ENCODE peak calls at places on chromosome 3, in eight cellular contexts. One of them, this sample, is unnamed.

GRCh38 chr3:186483611-186484340 is 60.4 kb downstream of the CRYGS start:
- DNase-seq in Peyer's patch: no peak
- DNase-seq in iPS-NIHi11: no peak
- DNase-seq in T47D: no peak
- DNase-seq in activated T-cell treated with anti-CD3 and anti-CD28 coated beads, Interleukin-2, amount 50 U/mL, for 72 hours: no peak
- DNase-seq in effector CD4-positive, alpha-beta T cell: no peak
- DNase-seq in stimulated activated CD4-positive, alpha-beta T cell treated with anti-CD3 and anti-CD28 coated beads, Interleukin-12 subunit alpha, Interleukin-12 subunit beta, amount 100 ng/mL, for 4 hours: no peak
- DNase-seq in AG08395: no peak
- DNase-seq in this sample: peak; percentile 18

GRCh38 chr3:10286596-10287295 is 6.0 kb downstream of the GHRL start:
- DNase-seq in iPS-NIHi11: peak; percentile 77
- DNase-seq in effector CD4-positive, alpha-beta T cell: no peak
- DNase-seq in AG08395: peak; percentile 70
- DNase-seq in Peyer's patch: no peak
- DNase-seq in T47D: no peak
- DNase-seq in stimulated activated CD4-positive, alpha-beta T cell treated with anti-CD3 and anti-CD28 coated beads, Interleukin-12 subunit alpha, Interleukin-12 subunit beta, amount 100 ng/mL, for 4 hours: no peak
- DNase-seq in activated T-cell treated with anti-CD3 and anti-CD28 coated beads, Interleukin-2, amount 50 U/mL, for 72 hours: no peak
- DNase-seq in this sample: peak; percentile 64

GRCh38 chr3:115254492-115255196 is 107.6 kb upstream of the ZBTB20 start:
- DNase-seq in stimulated activated CD4-positive, alpha-beta T cell treated with anti-CD3 and anti-CD28 coated beads, Interleukin-12 subunit alpha, Interleukin-12 subunit beta, amount 100 ng/mL, for 4 hours: no peak
- DNase-seq in effector CD4-positive, alpha-beta T cell: no peak
- DNase-seq in T47D: peak; percentile 2
- DNase-seq in Peyer's patch: no peak
- DNase-seq in AG08395: no peak
- DNase-seq in iPS-NIHi11: no peak
- DNase-seq in activated T-cell treated with anti-CD3 and anti-CD28 coated beads, Interleukin-2, amount 50 U/mL, for 72 hours: no peak
- DNase-seq in this sample: no peak

GRCh38 chr3:49600781-49601180 is 46.5 kb downstream of the BSN start:
- DNase-seq in Peyer's patch: no peak
- DNase-seq in effector CD4-positive, alpha-beta T cell: no peak
- DNase-seq in stimulated activated CD4-positive, alpha-beta T cell treated with anti-CD3 and anti-CD28 coated beads, Interleukin-12 subunit alpha, Interleukin-12 subunit beta, amount 100 ng/mL, for 4 hours: no peak
- DNase-seq in T47D: no peak
- DNase-seq in activated T-cell treated with anti-CD3 and anti-CD28 coated beads, Interleukin-2, amount 50 U/mL, for 72 hours: no peak
- DNase-seq in iPS-NIHi11: no peak
- DNase-seq in AG08395: peak; percentile 38
- DNase-seq in this sample: no peak

GRCh38 chr3:27585429-27585828 is 101.2 kb upstream of the SLC4A7 start:
- DNase-seq in iPS-NIHi11: no peak
- DNase-seq in effector CD4-positive, alpha-beta T cell: no peak
- DNase-seq in activated T-cell treated with anti-CD3 and anti-CD28 coated beads, Interleukin-2, amount 50 U/mL, for 72 hours: no peak
- DNase-seq in T47D: no peak
- DNase-seq in stimulated activated CD4-positive, alpha-beta T cell treated with anti-CD3 and anti-CD28 coated beads, Interleukin-12 subunit alpha, Interleukin-12 subunit beta, amount 100 ng/mL, for 4 hours: no peak
- DNase-seq in Peyer's patch: no peak
- DNase-seq in AG08395: no peak
- DNase-seq in this sample: no peak

GRCh38 chr3:9503283-9503682 is 50.3 kb downstream of the LHFPL4 start:
- DNase-seq in T47D: peak; percentile 83
- DNase-seq in AG08395: peak; percentile 67
- DNase-seq in effector CD4-positive, alpha-beta T cell: peak; percentile 52
- DNase-seq in Peyer's patch: peak; percentile 76
- DNase-seq in iPS-NIHi11: peak; percentile 82
- DNase-seq in stimulated activated CD4-positive, alpha-beta T cell treated with anti-CD3 and anti-CD28 coated beads, Interleukin-12 subunit alpha, Interleukin-12 subunit beta, amount 100 ng/mL, for 4 hours: peak; percentile 67
- DNase-seq in activated T-cell treated with anti-CD3 and anti-CD28 coated beads, Interleukin-2, amount 50 U/mL, for 72 hours: peak; percentile 72
- DNase-seq in this sample: peak; percentile 69

GRCh38 chr3:185629554-185630181 is 43.6 kb downstream of the SENP2 start:
- DNase-seq in AG08395: no peak
- DNase-seq in T47D: no peak
- DNase-seq in stimulated activated CD4-positive, alpha-beta T cell treated with anti-CD3 and anti-CD28 coated beads, Interleukin-12 subunit alpha, Interleukin-12 subunit beta, amount 100 ng/mL, for 4 hours: no peak
- DNase-seq in iPS-NIHi11: no peak
- DNase-seq in activated T-cell treated with anti-CD3 and anti-CD28 coated beads, Interleukin-2, amount 50 U/mL, for 72 hours: no peak
- DNase-seq in Peyer's patch: no peak
- DNase-seq in effector CD4-positive, alpha-beta T cell: no peak
- DNase-seq in this sample: no peak

GRCh38 chr3:15541371-15541770 is 19.9 kb upstream of the COLQ start:
- DNase-seq in AG08395: no peak
- DNase-seq in effector CD4-positive, alpha-beta T cell: no peak
- DNase-seq in iPS-NIHi11: no peak
- DNase-seq in T47D: no peak
- DNase-seq in Peyer's patch: no peak
- DNase-seq in activated T-cell treated with anti-CD3 and anti-CD28 coated beads, Interleukin-2, amount 50 U/mL, for 72 hours: no peak
- DNase-seq in stimulated activated CD4-positive, alpha-beta T cell treated with anti-CD3 and anti-CD28 coated beads, Interleukin-12 subunit alpha, Interleukin-12 subunit beta, amount 100 ng/mL, for 4 hours: no peak
- DNase-seq in this sample: no peak

GRCh38 chr3:124258057-124258500 is 266.2 kb upstream of the ROPN1 start:
- DNase-seq in iPS-NIHi11: peak; percentile 16
- DNase-seq in AG08395: peak; percentile 13
- DNase-seq in Peyer's patch: no peak
- DNase-seq in T47D: no peak
- DNase-seq in effector CD4-positive, alpha-beta T cell: no peak
- DNase-seq in stimulated activated CD4-positive, alpha-beta T cell treated with anti-CD3 and anti-CD28 coated beads, Interleukin-12 subunit alpha, Interleukin-12 subunit beta, amount 100 ng/mL, for 4 hours: no peak
- DNase-seq in activated T-cell treated with anti-CD3 and anti-CD28 coated beads, Interleukin-2, amount 50 U/mL, for 72 hours: no peak
- DNase-seq in this sample: peak; percentile 87

GRCh38 chr3:99760602-99761001 is 57.1 kb upstream of the CMSS1 start:
- DNase-seq in iPS-NIHi11: no peak
- DNase-seq in stimulated activated CD4-positive, alpha-beta T cell treated with anti-CD3 and anti-CD28 coated beads, Interleukin-12 subunit alpha, Interleukin-12 subunit beta, amount 100 ng/mL, for 4 hours: no peak
- DNase-seq in activated T-cell treated with anti-CD3 and anti-CD28 coated beads, Interleukin-2, amount 50 U/mL, for 72 hours: no peak
- DNase-seq in AG08395: no peak
- DNase-seq in T47D: no peak
- DNase-seq in Peyer's patch: no peak
- DNase-seq in effector CD4-positive, alpha-beta T cell: no peak
- DNase-seq in this sample: no peak

GRCh38 chr3:176514297-176514696 is 683.0 kb downstream of the TBL1XR1 start:
- DNase-seq in T47D: peak; percentile 91
- DNase-seq in activated T-cell treated with anti-CD3 and anti-CD28 coated beads, Interleukin-2, amount 50 U/mL, for 72 hours: peak; percentile 6
- DNase-seq in Peyer's patch: no peak
- DNase-seq in iPS-NIHi11: peak; percentile 56
- DNase-seq in AG08395: peak; percentile 38
- DNase-seq in stimulated activated CD4-positive, alpha-beta T cell treated with anti-CD3 and anti-CD28 coated beads, Interleukin-12 subunit alpha, Interleukin-12 subunit beta, amount 100 ng/mL, for 4 hours: no peak
- DNase-seq in effector CD4-positive, alpha-beta T cell: no peak
- DNase-seq in this sample: peak; percentile 38

GRCh38 chr3:60657972-60658371 is 593.3 kb downstream of the FHIT start:
- DNase-seq in activated T-cell treated with anti-CD3 and anti-CD28 coated beads, Interleukin-2, amount 50 U/mL, for 72 hours: no peak
- DNase-seq in T47D: no peak
- DNase-seq in effector CD4-positive, alpha-beta T cell: no peak
- DNase-seq in iPS-NIHi11: no peak
- DNase-seq in Peyer's patch: no peak
- DNase-seq in stimulated activated CD4-positive, alpha-beta T cell treated with anti-CD3 and anti-CD28 coated beads, Interleukin-12 subunit alpha, Interleukin-12 subunit beta, amount 100 ng/mL, for 4 hours: no peak
- DNase-seq in AG08395: no peak
- DNase-seq in this sample: no peak

GRCh38 chr3:10683106-10683505 is 132.9 kb upstream of the SLC6A11 start:
- DNase-seq in T47D: no peak
- DNase-seq in AG08395: no peak
- DNase-seq in Peyer's patch: no peak
- DNase-seq in iPS-NIHi11: no peak
- DNase-seq in stimulated activated CD4-positive, alpha-beta T cell treated with anti-CD3 and anti-CD28 coated beads, Interleukin-12 subunit alpha, Interleukin-12 subunit beta, amount 100 ng/mL, for 4 hours: no peak
- DNase-seq in effector CD4-positive, alpha-beta T cell: no peak
- DNase-seq in activated T-cell treated with anti-CD3 and anti-CD28 coated beads, Interleukin-2, amount 50 U/mL, for 72 hours: no peak
- DNase-seq in this sample: no peak

GRCh38 chr3:5391226-5391625 is 203.7 kb downstream of the EDEM1 start:
- DNase-seq in stimulated activated CD4-positive, alpha-beta T cell treated with anti-CD3 and anti-CD28 coated beads, Interleukin-12 subunit alpha, Interleukin-12 subunit beta, amount 100 ng/mL, for 4 hours: no peak
- DNase-seq in T47D: no peak
- DNase-seq in Peyer's patch: no peak
- DNase-seq in AG08395: no peak
- DNase-seq in activated T-cell treated with anti-CD3 and anti-CD28 coated beads, Interleukin-2, amount 50 U/mL, for 72 hours: no peak
- DNase-seq in effector CD4-positive, alpha-beta T cell: no peak
- DNase-seq in iPS-NIHi11: no peak
- DNase-seq in this sample: no peak

GRCh38 chr3:183515968-183516851 is 39.3 kb downstream of the KLHL6 start:
- DNase-seq in stimulated activated CD4-positive, alpha-beta T cell treated with anti-CD3 and anti-CD28 coated beads, Interleukin-12 subunit alpha, Interleukin-12 subunit beta, amount 100 ng/mL, for 4 hours: peak; percentile 18
- DNase-seq in activated T-cell treated with anti-CD3 and anti-CD28 coated beads, Interleukin-2, amount 50 U/mL, for 72 hours: peak; percentile 57
- DNase-seq in effector CD4-positive, alpha-beta T cell: peak; percentile 58
- DNase-seq in Peyer's patch: peak; percentile 82
- DNase-seq in AG08395: no peak
- DNase-seq in iPS-NIHi11: no peak
- DNase-seq in T47D: no peak
- DNase-seq in this sample: no peak

GRCh38 chr3:27194494-27194893 is 174.7 kb downstream of the NEK10 start:
- DNase-seq in Peyer's patch: no peak
- DNase-seq in T47D: no peak
- DNase-seq in effector CD4-positive, alpha-beta T cell: no peak
- DNase-seq in activated T-cell treated with anti-CD3 and anti-CD28 coated beads, Interleukin-2, amount 50 U/mL, for 72 hours: no peak
- DNase-seq in AG08395: no peak
- DNase-seq in stimulated activated CD4-positive, alpha-beta T cell treated with anti-CD3 and anti-CD28 coated beads, Interleukin-12 subunit alpha, Interleukin-12 subunit beta, amount 100 ng/mL, for 4 hours: no peak
- DNase-seq in iPS-NIHi11: no peak
- DNase-seq in this sample: peak; percentile 10

GRCh38 chr3:33299395-33300081 is 22.3 kb downstream of the FBXL2 start:
- DNase-seq in iPS-NIHi11: no peak
- DNase-seq in activated T-cell treated with anti-CD3 and anti-CD28 coated beads, Interleukin-2, amount 50 U/mL, for 72 hours: no peak
- DNase-seq in T47D: no peak
- DNase-seq in AG08395: peak; percentile 57
- DNase-seq in stimulated activated CD4-positive, alpha-beta T cell treated with anti-CD3 and anti-CD28 coated beads, Interleukin-12 subunit alpha, Interleukin-12 subunit beta, amount 100 ng/mL, for 4 hours: no peak
- DNase-seq in Peyer's patch: no peak
- DNase-seq in effector CD4-positive, alpha-beta T cell: no peak
- DNase-seq in this sample: peak; percentile 49

GRCh38 chr3:7821858-7822257 is 679.8 kb upstream of the LMCD1 start:
- DNase-seq in activated T-cell treated with anti-CD3 and anti-CD28 coated beads, Interleukin-2, amount 50 U/mL, for 72 hours: no peak
- DNase-seq in Peyer's patch: no peak
- DNase-seq in iPS-NIHi11: no peak
- DNase-seq in stimulated activated CD4-positive, alpha-beta T cell treated with anti-CD3 and anti-CD28 coated beads, Interleukin-12 subunit alpha, Interleukin-12 subunit beta, amount 100 ng/mL, for 4 hours: no peak
- DNase-seq in T47D: no peak
- DNase-seq in AG08395: no peak
- DNase-seq in effector CD4-positive, alpha-beta T cell: no peak
- DNase-seq in this sample: no peak

GRCh38 chr3:170517251-170517945 is 68.5 kb downstream of the SLC7A14 start:
- DNase-seq in effector CD4-positive, alpha-beta T cell: no peak
- DNase-seq in iPS-NIHi11: no peak
- DNase-seq in AG08395: peak; percentile 29
- DNase-seq in stimulated activated CD4-positive, alpha-beta T cell treated with anti-CD3 and anti-CD28 coated beads, Interleukin-12 subunit alpha, Interleukin-12 subunit beta, amount 100 ng/mL, for 4 hours: no peak
- DNase-seq in T47D: no peak
- DNase-seq in activated T-cell treated with anti-CD3 and anti-CD28 coated beads, Interleukin-2, amount 50 U/mL, for 72 hours: no peak
- DNase-seq in Peyer's patch: no peak
- DNase-seq in this sample: peak; percentile 38

GRCh38 chr3:45915518-45916231 is 27.6 kb upstream of the CXCR6 start:
- DNase-seq in Peyer's patch: peak; percentile 74
- DNase-seq in T47D: no peak
- DNase-seq in stimulated activated CD4-positive, alpha-beta T cell treated with anti-CD3 and anti-CD28 coated beads, Interleukin-12 subunit alpha, Interleukin-12 subunit beta, amount 100 ng/mL, for 4 hours: peak; percentile 65
- DNase-seq in effector CD4-positive, alpha-beta T cell: peak; percentile 54
- DNase-seq in AG08395: peak; percentile 92
- DNase-seq in iPS-NIHi11: peak; percentile 49
- DNase-seq in activated T-cell treated with anti-CD3 and anti-CD28 coated beads, Interleukin-2, amount 50 U/mL, for 72 hours: peak; percentile 91
- DNase-seq in this sample: peak; percentile 93

GRCh38 chr3:189160519-189161309 is 11.1 kb upstream of the TPRG1 start:
- DNase-seq in iPS-NIHi11: no peak
- DNase-seq in stimulated activated CD4-positive, alpha-beta T cell treated with anti-CD3 and anti-CD28 coated beads, Interleukin-12 subunit alpha, Interleukin-12 subunit beta, amount 100 ng/mL, for 4 hours: no peak
- DNase-seq in effector CD4-positive, alpha-beta T cell: no peak
- DNase-seq in AG08395: no peak
- DNase-seq in Peyer's patch: no peak
- DNase-seq in T47D: no peak
- DNase-seq in activated T-cell treated with anti-CD3 and anti-CD28 coated beads, Interleukin-2, amount 50 U/mL, for 72 hours: no peak
- DNase-seq in this sample: no peak

GRCh38 chr3:65146149-65146548 is 458.3 kb upstream of the ADAMTS9 start:
- DNase-seq in T47D: peak; percentile 3
- DNase-seq in Peyer's patch: no peak
- DNase-seq in stimulated activated CD4-positive, alpha-beta T cell treated with anti-CD3 and anti-CD28 coated beads, Interleukin-12 subunit alpha, Interleukin-12 subunit beta, amount 100 ng/mL, for 4 hours: no peak
- DNase-seq in iPS-NIHi11: peak; percentile 63
- DNase-seq in effector CD4-positive, alpha-beta T cell: no peak
- DNase-seq in activated T-cell treated with anti-CD3 and anti-CD28 coated beads, Interleukin-2, amount 50 U/mL, for 72 hours: no peak
- DNase-seq in AG08395: no peak
- DNase-seq in this sample: peak; percentile 11

GRCh38 chr3:143063018-143063417 is 56.6 kb upstream of the CHST2 start:
- DNase-seq in effector CD4-positive, alpha-beta T cell: no peak
- DNase-seq in activated T-cell treated with anti-CD3 and anti-CD28 coated beads, Interleukin-2, amount 50 U/mL, for 72 hours: no peak
- DNase-seq in AG08395: no peak
- DNase-seq in Peyer's patch: no peak
- DNase-seq in stimulated activated CD4-positive, alpha-beta T cell treated with anti-CD3 and anti-CD28 coated beads, Interleukin-12 subunit alpha, Interleukin-12 subunit beta, amount 100 ng/mL, for 4 hours: no peak
- DNase-seq in T47D: no peak
- DNase-seq in iPS-NIHi11: no peak
- DNase-seq in this sample: peak; percentile 77

GRCh38 chr3:88440701-88441100 is 290.9 kb downstream of the C3orf38 start:
- DNase-seq in T47D: no peak
- DNase-seq in iPS-NIHi11: no peak
- DNase-seq in stimulated activated CD4-positive, alpha-beta T cell treated with anti-CD3 and anti-CD28 coated beads, Interleukin-12 subunit alpha, Interleukin-12 subunit beta, amount 100 ng/mL, for 4 hours: no peak
- DNase-seq in activated T-cell treated with anti-CD3 and anti-CD28 coated beads, Interleukin-2, amount 50 U/mL, for 72 hours: no peak
- DNase-seq in effector CD4-positive, alpha-beta T cell: no peak
- DNase-seq in Peyer's patch: no peak
- DNase-seq in AG08395: no peak
- DNase-seq in this sample: no peak

GRCh38 chr3:125644036-125645025 is 49.0 kb upstream of the OSBPL11 start:
- DNase-seq in AG08395: peak; percentile 55
- DNase-seq in T47D: no peak
- DNase-seq in Peyer's patch: no peak
- DNase-seq in iPS-NIHi11: no peak
- DNase-seq in stimulated activated CD4-positive, alpha-beta T cell treated with anti-CD3 and anti-CD28 coated beads, Interleukin-12 subunit alpha, Interleukin-12 subunit beta, amount 100 ng/mL, for 4 hours: no peak
- DNase-seq in activated T-cell treated with anti-CD3 and anti-CD28 coated beads, Interleukin-2, amount 50 U/mL, for 72 hours: no peak
- DNase-seq in effector CD4-positive, alpha-beta T cell: no peak
- DNase-seq in this sample: peak; percentile 45

GRCh38 chr3:193680220-193680619 is 87.2 kb downstream of the OPA1 start:
- DNase-seq in AG08395: peak; percentile 4
- DNase-seq in iPS-NIHi11: peak; percentile 24
- DNase-seq in effector CD4-positive, alpha-beta T cell: no peak
- DNase-seq in T47D: no peak
- DNase-seq in stimulated activated CD4-positive, alpha-beta T cell treated with anti-CD3 and anti-CD28 coated beads, Interleukin-12 subunit alpha, Interleukin-12 subunit beta, amount 100 ng/mL, for 4 hours: no peak
- DNase-seq in Peyer's patch: no peak
- DNase-seq in activated T-cell treated with anti-CD3 and anti-CD28 coated beads, Interleukin-2, amount 50 U/mL, for 72 hours: no peak
- DNase-seq in this sample: peak; percentile 74

GRCh38 chr3:178084938-178085816 is 451.1 kb upstream of the KCNMB2 start:
- DNase-seq in AG08395: peak; percentile 69
- DNase-seq in T47D: peak; percentile 91
- DNase-seq in Peyer's patch: peak; percentile 50
- DNase-seq in effector CD4-positive, alpha-beta T cell: peak; percentile 5
- DNase-seq in iPS-NIHi11: peak; percentile 79
- DNase-seq in activated T-cell treated with anti-CD3 and anti-CD28 coated beads, Interleukin-2, amount 50 U/mL, for 72 hours: peak; percentile 7
- DNase-seq in stimulated activated CD4-positive, alpha-beta T cell treated with anti-CD3 and anti-CD28 coated beads, Interleukin-12 subunit alpha, Interleukin-12 subunit beta, amount 100 ng/mL, for 4 hours: peak; percentile 19
- DNase-seq in this sample: peak; percentile 91

GRCh38 chr3:142647856-142648255 is 51.7 kb downstream of the PLS1 start:
- DNase-seq in iPS-NIHi11: no peak
- DNase-seq in activated T-cell treated with anti-CD3 and anti-CD28 coated beads, Interleukin-2, amount 50 U/mL, for 72 hours: no peak
- DNase-seq in Peyer's patch: no peak
- DNase-seq in T47D: no peak
- DNase-seq in AG08395: no peak
- DNase-seq in effector CD4-positive, alpha-beta T cell: no peak
- DNase-seq in stimulated activated CD4-positive, alpha-beta T cell treated with anti-CD3 and anti-CD28 coated beads, Interleukin-12 subunit alpha, Interleukin-12 subunit beta, amount 100 ng/mL, for 4 hours: no peak
- DNase-seq in this sample: no peak

GRCh38 chr3:157290761-157291160 is 130.8 kb upstream of the CCNL1 start:
- DNase-seq in iPS-NIHi11: no peak
- DNase-seq in Peyer's patch: no peak
- DNase-seq in T47D: no peak
- DNase-seq in AG08395: peak; percentile 62
- DNase-seq in effector CD4-positive, alpha-beta T cell: no peak
- DNase-seq in activated T-cell treated with anti-CD3 and anti-CD28 coated beads, Interleukin-2, amount 50 U/mL, for 72 hours: no peak
- DNase-seq in stimulated activated CD4-positive, alpha-beta T cell treated with anti-CD3 and anti-CD28 coated beads, Interleukin-12 subunit alpha, Interleukin-12 subunit beta, amount 100 ng/mL, for 4 hours: no peak
- DNase-seq in this sample: peak; percentile 64

GRCh38 chr3:46833346-46834300 is 29.6 kb downstream of the MYL3 start:
- DNase-seq in AG08395: no peak
- DNase-seq in T47D: no peak
- DNase-seq in effector CD4-positive, alpha-beta T cell: no peak
- DNase-seq in iPS-NIHi11: no peak
- DNase-seq in Peyer's patch: no peak
- DNase-seq in stimulated activated CD4-positive, alpha-beta T cell treated with anti-CD3 and anti-CD28 coated beads, Interleukin-12 subunit alpha, Interleukin-12 subunit beta, amount 100 ng/mL, for 4 hours: no peak
- DNase-seq in activated T-cell treated with anti-CD3 and anti-CD28 coated beads, Interleukin-2, amount 50 U/mL, for 72 hours: no peak
- DNase-seq in this sample: no peak

GRCh38 chr3:17605934-17606333 is 136.5 kb downstream of the TBC1D5 start:
- DNase-seq in activated T-cell treated with anti-CD3 and anti-CD28 coated beads, Interleukin-2, amount 50 U/mL, for 72 hours: no peak
- DNase-seq in AG08395: no peak
- DNase-seq in T47D: no peak
- DNase-seq in effector CD4-positive, alpha-beta T cell: no peak
- DNase-seq in Peyer's patch: no peak
- DNase-seq in stimulated activated CD4-positive, alpha-beta T cell treated with anti-CD3 and anti-CD28 coated beads, Interleukin-12 subunit alpha, Interleukin-12 subunit beta, amount 100 ng/mL, for 4 hours: no peak
- DNase-seq in iPS-NIHi11: no peak
- DNase-seq in this sample: no peak

GRCh38 chr3:45795882-45796765 is at the start of gene SLC6A20:
- DNase-seq in iPS-NIHi11: peak; percentile 67
- DNase-seq in Peyer's patch: no peak
- DNase-seq in stimulated activated CD4-positive, alpha-beta T cell treated with anti-CD3 and anti-CD28 coated beads, Interleukin-12 subunit alpha, Interleukin-12 subunit beta, amount 100 ng/mL, for 4 hours: peak; percentile 20
- DNase-seq in activated T-cell treated with anti-CD3 and anti-CD28 coated beads, Interleukin-2, amount 50 U/mL, for 72 hours: peak; percentile 17
- DNase-seq in AG08395: no peak
- DNase-seq in T47D: no peak
- DNase-seq in effector CD4-positive, alpha-beta T cell: no peak
- DNase-seq in this sample: no peak

GRCh38 chr3:182479335-182479734 is 314.0 kb upstream of the ATP11B start:
- DNase-seq in iPS-NIHi11: no peak
- DNase-seq in activated T-cell treated with anti-CD3 and anti-CD28 coated beads, Interleukin-2, amount 50 U/mL, for 72 hours: no peak
- DNase-seq in stimulated activated CD4-positive, alpha-beta T cell treated with anti-CD3 and anti-CD28 coated beads, Interleukin-12 subunit alpha, Interleukin-12 subunit beta, amount 100 ng/mL, for 4 hours: no peak
- DNase-seq in T47D: no peak
- DNase-seq in effector CD4-positive, alpha-beta T cell: no peak
- DNase-seq in Peyer's patch: no peak
- DNase-seq in AG08395: no peak
- DNase-seq in this sample: no peak

GRCh38 chr3:100245146-100245545 is 15.6 kb upstream of the TBC1D23 start:
- DNase-seq in AG08395: no peak
- DNase-seq in T47D: no peak
- DNase-seq in stimulated activated CD4-positive, alpha-beta T cell treated with anti-CD3 and anti-CD28 coated beads, Interleukin-12 subunit alpha, Interleukin-12 subunit beta, amount 100 ng/mL, for 4 hours: no peak
- DNase-seq in Peyer's patch: no peak
- DNase-seq in activated T-cell treated with anti-CD3 and anti-CD28 coated beads, Interleukin-2, amount 50 U/mL, for 72 hours: no peak
- DNase-seq in effector CD4-positive, alpha-beta T cell: no peak
- DNase-seq in iPS-NIHi11: no peak
- DNase-seq in this sample: no peak

This sample was measured in mesenchymal stem cell.